ENCODE peak calls at places on chromosomes 1 and 21, in four cellular contexts. One of them, this sample, is unnamed.

GRCh38 chr1:240030236-240030635 is 61.4 kb upstream of the FMN2 start:
- DNase-seq in ovary: no peak
- DNase-seq in AG09309: peak; percentile 17
- DNase-seq in skeletal muscle cell: no peak
- DNase-seq in this sample: peak; percentile 59

GRCh38 chr1:152836881-152837280 is 5.8 kb upstream of the LCE6A start:
- DNase-seq in skeletal muscle cell: no peak
- DNase-seq in AG09309: no peak
- DNase-seq in ovary: no peak
- DNase-seq in this sample: no peak

GRCh38 chr1:43275826-43276620 is 6.2 kb downstream of the TMEM125 start:
- DNase-seq in skeletal muscle cell: no peak
- DNase-seq in ovary: peak; percentile 6
- DNase-seq in AG09309: no peak
- DNase-seq in this sample: no peak

GRCh38 chr1:153534226-153534932 is 1.4 kb downstream of the S100A6 start:
- DNase-seq in skeletal muscle cell: no peak
- DNase-seq in ovary: peak; percentile 57
- DNase-seq in AG09309: no peak
- DNase-seq in this sample: no peak

GRCh38 chr1:24898152-24898908 is 31.7 kb downstream of the RUNX3 start:
- DNase-seq in AG09309: no peak
- DNase-seq in skeletal muscle cell: no peak
- DNase-seq in ovary: no peak
- DNase-seq in this sample: peak; percentile 60

GRCh38 chr1:180863158-180863775 is 49.4 kb upstream of the KIAA1614 start:
- DNase-seq in skeletal muscle cell: no peak
- DNase-seq in ovary: peak; percentile 39
- DNase-seq in AG09309: peak; percentile 8
- DNase-seq in this sample: no peak

GRCh38 chr1:200644021-200644420 is 23.5 kb upstream of the KIF14 start:
- DNase-seq in skeletal muscle cell: no peak
- DNase-seq in ovary: no peak
- DNase-seq in AG09309: no peak
- DNase-seq in this sample: no peak

GRCh38 chr1:83641828-83642443 is 357.0 kb downstream of the TTLL7 start:
- DNase-seq in skeletal muscle cell: no peak
- DNase-seq in AG09309: no peak
- DNase-seq in ovary: peak; percentile 16
- DNase-seq in this sample: no peak

GRCh38 chr21:7953058-7953457 is 2568.3 kb upstream of the TPTE start:
- DNase-seq in ovary: no peak
- DNase-seq in AG09309: no peak
- DNase-seq in skeletal muscle cell: no peak
- DNase-seq in this sample: no peak

GRCh38 chr1:206728588-206728987 is 42.0 kb upstream of the IL19 start:
- DNase-seq in ovary: no peak
- DNase-seq in AG09309: no peak
- DNase-seq in skeletal muscle cell: no peak
- DNase-seq in this sample: no peak

GRCh38 chr1:165279831-165280351 is 76.6 kb downstream of the LMX1A start:
- DNase-seq in AG09309: no peak
- DNase-seq in ovary: no peak
- DNase-seq in skeletal muscle cell: no peak
- DNase-seq in this sample: no peak

GRCh38 chr1:51957618-51958017 is 32.9 kb downstream of the RAB3B start:
- DNase-seq in AG09309: no peak
- DNase-seq in ovary: no peak
- DNase-seq in skeletal muscle cell: no peak
- DNase-seq in this sample: no peak

GRCh38 chr1:55143686-55144085 is 71.5 kb downstream of the USP24 start:
- DNase-seq in ovary: no peak
- DNase-seq in AG09309: no peak
- DNase-seq in skeletal muscle cell: no peak
- DNase-seq in this sample: no peak

GRCh38 chr1:55500601-55501000 is 285.4 kb upstream of the USP24 start:
- DNase-seq in skeletal muscle cell: no peak
- DNase-seq in AG09309: no peak
- DNase-seq in ovary: no peak
- DNase-seq in this sample: no peak

GRCh38 chr1:95002167-95002566 is 70.6 kb downstream of the ALG14 start:
- DNase-seq in ovary: peak; percentile 28
- DNase-seq in skeletal muscle cell: no peak
- DNase-seq in AG09309: no peak
- DNase-seq in this sample: no peak

GRCh38 chr1:201633811-201634210 is 94.9 kb downstream of the NAV1 start:
- DNase-seq in skeletal muscle cell: no peak
- DNase-seq in ovary: no peak
- DNase-seq in AG09309: no peak
- DNase-seq in this sample: no peak

GRCh38 chr1:2812136-2812535 is 10.6 kb upstream of the TTC34 start:
- DNase-seq in AG09309: no peak
- DNase-seq in ovary: no peak
- DNase-seq in skeletal muscle cell: no peak
- DNase-seq in this sample: no peak

GRCh38 chr21:15679630-15680029 is 50.2 kb upstream of the USP25 start:
- DNase-seq in ovary: no peak
- DNase-seq in skeletal muscle cell: no peak
- DNase-seq in AG09309: no peak
- DNase-seq in this sample: no peak

GRCh38 chr1:168321945-168322344 is 41.3 kb downstream of the TBX19 start:
- DNase-seq in skeletal muscle cell: no peak
- DNase-seq in ovary: no peak
- DNase-seq in AG09309: no peak
- DNase-seq in this sample: no peak

GRCh38 chr1:111593403-111594127 is 26.0 kb upstream of the RAP1A start:
- DNase-seq in skeletal muscle cell: no peak
- DNase-seq in ovary: no peak
- DNase-seq in AG09309: no peak
- DNase-seq in this sample: no peak

GRCh38 chr1:160862151-160863061 is at the start of gene CD244:
- DNase-seq in AG09309: no peak
- DNase-seq in skeletal muscle cell: no peak
- DNase-seq in ovary: peak; percentile 22
- DNase-seq in this sample: no peak

GRCh38 chr1:71053146-71053545 is 5.5 kb upstream of the PTGER3 start:
- DNase-seq in ovary: no peak
- DNase-seq in skeletal muscle cell: no peak
- DNase-seq in AG09309: no peak
- DNase-seq in this sample: no peak

GRCh38 chr21:41045534-41046268 is 122.3 kb upstream of the BACE2 start:
- DNase-seq in AG09309: no peak
- DNase-seq in skeletal muscle cell: no peak
- DNase-seq in ovary: no peak
- DNase-seq in this sample: no peak

GRCh38 chr1:58573705-58574591 is 3.1 kb downstream of the TACSTD2 start:
- DNase-seq in skeletal muscle cell: no peak
- DNase-seq in AG09309: no peak
- DNase-seq in ovary: no peak
- DNase-seq in this sample: no peak

GRCh38 chr1:107531065-107531908 is 390.4 kb downstream of the NTNG1 start:
- DNase-seq in ovary: no peak
- DNase-seq in AG09309: no peak
- DNase-seq in skeletal muscle cell: no peak
- DNase-seq in this sample: no peak

GRCh38 chr1:37476460-37477197 is 2.2 kb downstream of the ZC3H12A start:
- DNase-seq in AG09309: peak; percentile 68
- DNase-seq in skeletal muscle cell: peak; percentile 58
- DNase-seq in ovary: peak; percentile 90
- DNase-seq in this sample: peak; percentile 79

GRCh38 chr1:111290640-111291039 is at the start of gene CHIA:
- DNase-seq in ovary: no peak
- DNase-seq in AG09309: no peak
- DNase-seq in skeletal muscle cell: no peak
- DNase-seq in this sample: no peak

GRCh38 chr1:177165069-177165439 is 542 bp upstream of the ASTN1 start:
- DNase-seq in skeletal muscle cell: no peak
- DNase-seq in AG09309: no peak
- DNase-seq in ovary: no peak
- DNase-seq in this sample: no peak
- H3K4me3 ChIP-seq in skeletal muscle cell: peak overlapping the region; percentile 42
- H3K4me3 ChIP-seq in AG09309: no peak overlapping the region
- H3K4me3 ChIP-seq in ovary: no peak overlapping the region
- H3K4me3 ChIP-seq in this sample: no peak overlapping the region

DNA sequence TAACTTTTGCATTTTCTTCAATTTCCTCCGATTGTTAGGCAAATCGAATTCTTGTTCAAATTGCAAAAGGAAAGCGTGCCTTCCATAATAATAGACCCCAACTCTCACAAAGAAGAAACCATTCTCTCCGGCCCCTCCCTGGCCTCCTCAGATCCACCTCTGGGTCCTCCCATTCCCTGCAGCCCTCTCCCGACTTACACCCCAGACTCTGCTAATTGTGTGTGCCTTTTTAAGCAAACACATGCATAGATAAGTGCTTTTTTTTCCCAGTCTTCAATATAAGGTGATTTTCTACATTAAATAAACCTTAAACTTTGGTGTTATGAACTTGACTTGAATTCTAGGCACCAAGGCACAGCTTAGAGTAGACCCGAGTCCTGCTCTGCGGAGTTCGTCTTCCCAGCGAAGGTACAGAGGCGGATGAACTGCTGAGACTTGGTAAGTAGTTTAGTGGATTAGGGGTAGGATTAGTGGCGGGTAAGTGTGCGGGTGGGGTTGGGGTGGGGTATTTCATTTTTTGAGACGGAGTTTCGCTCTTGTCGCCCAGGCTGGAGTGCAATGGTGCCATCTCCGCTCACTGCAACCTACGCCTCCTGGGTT is 1.5 kb downstream of the L1TD1 start:
- DNase-seq in ovary: no peak
- DNase-seq in skeletal muscle cell: no peak
- DNase-seq in AG09309: no peak
- DNase-seq in this sample: no peak
- H3K4me3 ChIP-seq in ovary: no peak overlapping the region
- H3K4me3 ChIP-seq in skeletal muscle cell: no peak overlapping the region
- H3K4me3 ChIP-seq in AG09309: no peak overlapping the region
- H3K4me3 ChIP-seq in this sample: no peak overlapping the region

GRCh38 chr1:184826001-184826400 is 71.3 kb upstream of the EDEM3 start:
- DNase-seq in skeletal muscle cell: no peak
- DNase-seq in AG09309: no peak
- DNase-seq in ovary: no peak
- DNase-seq in this sample: no peak
- H3K4me3 ChIP-seq in skeletal muscle cell: no peak overlapping the region
- H3K4me3 ChIP-seq in AG09309: no peak overlapping the region
- H3K4me3 ChIP-seq in ovary: no peak overlapping the region
- H3K4me3 ChIP-seq in this sample: no peak overlapping the region

GRCh38 chr1:74195339-74195738 is 2.6 kb downstream of the LRRIQ3 start:
- DNase-seq in AG09309: no peak
- DNase-seq in ovary: no peak
- DNase-seq in skeletal muscle cell: no peak
- DNase-seq in this sample: no peak

GRCh38 chr1:74193908-74194307 is 4.1 kb downstream of the LRRIQ3 start:
- DNase-seq in AG09309: peak; percentile 8
- DNase-seq in skeletal muscle cell: peak; percentile 20
- DNase-seq in ovary: no peak
- DNase-seq in this sample: no peak

GRCh38 chr1:74197657-74198552 is at the start of the genes FPGT and LRRIQ3:
- DNase-seq in AG09309: peak; percentile 72
- DNase-seq in skeletal muscle cell: peak; percentile 72
- DNase-seq in ovary: peak; percentile 95
- DNase-seq in this sample: peak; percentile 95

GRCh38 chr1:74199504-74199903 is 1.5 kb downstream of the FPGT start:
- DNase-seq in AG09309: no peak
- DNase-seq in skeletal muscle cell: no peak
- DNase-seq in ovary: no peak
- DNase-seq in this sample: no peak

DNA sequence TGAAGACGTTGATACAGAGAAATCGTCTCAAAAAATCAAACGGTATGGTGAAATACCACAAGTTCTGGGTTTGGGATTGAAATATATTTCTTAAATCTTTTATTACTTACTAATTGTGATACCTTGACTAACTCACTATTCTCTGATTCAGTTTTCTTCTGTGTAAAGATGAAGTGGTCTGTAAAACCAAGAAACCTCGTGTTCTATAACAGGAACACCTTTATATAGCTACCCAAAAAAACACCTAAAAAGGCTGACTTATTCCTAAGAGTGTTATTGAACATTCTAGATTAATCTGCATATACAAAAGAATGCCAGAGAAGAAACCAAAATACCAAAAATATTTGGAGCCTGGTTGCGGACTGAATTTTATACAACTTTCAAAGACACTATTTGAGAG is 721 bp downstream of the LRRIQ3 start:
- DNase-seq in skeletal muscle cell: no peak
- DNase-seq in AG09309: no peak
- DNase-seq in ovary: no peak
- DNase-seq in this sample: no peak
- H3K4me3 ChIP-seq in skeletal muscle cell: peak overlapping the region; percentile 77
- H3K4me3 ChIP-seq in AG09309: peak overlapping the region; percentile 74
- H3K4me3 ChIP-seq in ovary: peak overlapping the region; percentile 78
- H3K4me3 ChIP-seq in this sample: peak overlapping the region; percentile 46

GRCh38 chr1:40315795-40316594 is 1.1 kb downstream of the COL9A2 start:
- DNase-seq in skeletal muscle cell: no peak
- DNase-seq in ovary: no peak
- DNase-seq in AG09309: no peak
- DNase-seq in this sample: peak; percentile 18

GRCh38 chr1:40316595-40317393 is at the start of gene COL9A2:
- DNase-seq in ovary: no peak
- DNase-seq in AG09309: no peak
- DNase-seq in skeletal muscle cell: no peak
- DNase-seq in this sample: peak; percentile 27

GRCh38 chr1:40318970-40319621 is 2.0 kb upstream of the COL9A2 start:
- DNase-seq in skeletal muscle cell: no peak
- DNase-seq in AG09309: no peak
- DNase-seq in ovary: no peak
- DNase-seq in this sample: no peak

GRCh38 chr1:40318476-40318875 is 1.4 kb upstream of the COL9A2 start:
- DNase-seq in skeletal muscle cell: no peak
- DNase-seq in AG09309: no peak
- DNase-seq in ovary: no peak
- DNase-seq in this sample: no peak

DNA sequence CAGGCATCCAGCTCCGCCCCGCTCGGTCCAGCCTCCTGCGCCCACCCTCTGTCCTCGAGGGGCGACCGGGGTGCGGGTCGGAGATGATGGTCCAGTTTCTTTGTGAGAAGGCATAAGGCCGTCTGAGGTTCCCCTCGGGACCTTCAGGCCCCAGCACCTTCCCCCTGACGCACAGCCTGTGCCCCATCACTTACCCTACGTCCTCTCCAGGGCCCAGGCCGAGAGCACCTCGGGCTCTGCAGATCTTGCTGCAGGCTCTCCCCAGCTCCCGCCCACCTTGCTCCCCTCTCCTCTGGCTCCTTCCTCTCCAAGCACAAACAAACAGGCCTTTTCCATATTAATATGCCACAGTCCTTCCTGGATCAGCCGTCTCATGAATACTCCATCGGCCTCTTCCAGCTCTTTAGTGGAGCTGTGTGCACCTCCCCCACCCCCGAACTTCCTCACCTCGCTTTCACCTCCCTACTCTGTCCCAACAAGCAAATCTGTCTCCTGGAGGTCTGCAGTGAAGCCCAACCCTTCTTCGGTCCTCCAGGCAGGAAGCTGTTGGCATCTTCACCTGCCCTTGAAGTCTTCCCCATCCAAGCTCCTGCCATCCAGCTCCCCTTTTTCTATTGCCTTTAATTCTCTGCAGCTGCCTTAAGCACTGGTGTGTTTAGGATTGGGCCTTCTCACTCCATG is 448 bp upstream of the COL9A2 start:
- DNase-seq in AG09309: no peak
- DNase-seq in ovary: no peak
- DNase-seq in skeletal muscle cell: no peak
- DNase-seq in this sample: no peak
- H3K4me3 ChIP-seq in AG09309: no peak overlapping the region
- H3K4me3 ChIP-seq in ovary: no peak overlapping the region
- H3K4me3 ChIP-seq in skeletal muscle cell: no peak overlapping the region
- H3K4me3 ChIP-seq in this sample: no peak overlapping the region

GRCh38 chr1:64956733-64957441 is 9.5 kb downstream of the JAK1 start:
- DNase-seq in skeletal muscle cell: no peak
- DNase-seq in AG09309: no peak
- DNase-seq in ovary: no peak
- DNase-seq in this sample: no peak
- H3K4me3 ChIP-seq in skeletal muscle cell: no peak overlapping the region
- H3K4me3 ChIP-seq in AG09309: no peak overlapping the region
- H3K4me3 ChIP-seq in ovary: no peak overlapping the region
- H3K4me3 ChIP-seq in this sample: no peak overlapping the region